ENCODE peak calls at places on chromosomes 5 and 9, in six cellular contexts. One of them, this sample, is unnamed.

GRCh38 chr5:126137771-126138474 is 285.3 kb upstream of the GRAMD2B start:
- DNase-seq in HL-60: no peak
- DNase-seq in GM12878: no peak
- DNase-seq in K562: no peak
- DNase-seq in HepG2: no peak
- DNase-seq in SK-N-SH: no peak
- DNase-seq in this sample: no peak

GRCh38 chr5:54630738-54631369 is 113.3 kb downstream of the SNX18 start:
- DNase-seq in HL-60: no peak
- DNase-seq in GM12878: no peak
- DNase-seq in HepG2: no peak
- DNase-seq in SK-N-SH: no peak
- DNase-seq in K562: no peak
- DNase-seq in this sample: no peak

GRCh38 chr5:139393497-139394122 is 1.3 kb downstream of the PROB1 start:
- DNase-seq in HepG2: no peak
- DNase-seq in HL-60: no peak
- DNase-seq in SK-N-SH: peak; percentile 49
- DNase-seq in GM12878: no peak
- DNase-seq in K562: no peak
- DNase-seq in this sample: no peak

GRCh38 chr9:21255538-21256212 is 15.9 kb upstream of the IFNA14 start:
- DNase-seq in K562: no peak
- DNase-seq in SK-N-SH: no peak
- DNase-seq in GM12878: no peak
- DNase-seq in HepG2: no peak
- DNase-seq in HL-60: no peak
- DNase-seq in this sample: no peak

GRCh38 chr9:70861376-70861775 is 260.0 kb downstream of the TRPM3 start:
- DNase-seq in HL-60: no peak
- DNase-seq in K562: no peak
- DNase-seq in SK-N-SH: no peak
- DNase-seq in GM12878: no peak
- DNase-seq in HepG2: no peak
- DNase-seq in this sample: no peak

GRCh38 chr9:134226221-134226930 is 62.0 kb upstream of the RNU6ATAC start:
- DNase-seq in SK-N-SH: no peak
- DNase-seq in HepG2: peak; percentile 83
- DNase-seq in HL-60: peak; percentile 91
- DNase-seq in K562: no peak
- DNase-seq in GM12878: no peak
- DNase-seq in this sample: no peak

GRCh38 chr5:115859378-115859777 is 17.6 kb downstream of the AP3S1 start:
- DNase-seq in HepG2: no peak
- DNase-seq in K562: no peak
- DNase-seq in SK-N-SH: no peak
- DNase-seq in GM12878: no peak
- DNase-seq in HL-60: no peak
- DNase-seq in this sample: no peak

GRCh38 chr5:154813158-154813557 is 37.2 kb downstream of the FAXDC2 start:
- DNase-seq in SK-N-SH: no peak
- DNase-seq in GM12878: no peak
- DNase-seq in HepG2: no peak
- DNase-seq in HL-60: no peak
- DNase-seq in K562: no peak
- DNase-seq in this sample: no peak

GRCh38 chr9:131252120-131252519 is 24.2 kb downstream of the FAM78A start:
- DNase-seq in HepG2: no peak
- DNase-seq in K562: no peak
- DNase-seq in SK-N-SH: no peak
- DNase-seq in HL-60: peak; percentile 72
- DNase-seq in GM12878: no peak
- DNase-seq in this sample: no peak

GRCh38 chr5:138760448-138761110 is 7.4 kb downstream of the CTNNA1 start:
- DNase-seq in HepG2: no peak
- DNase-seq in HL-60: no peak
- DNase-seq in GM12878: no peak
- DNase-seq in SK-N-SH: no peak
- DNase-seq in K562: no peak
- DNase-seq in this sample: no peak

GRCh38 chr9:109806506-109807115 is 26.6 kb downstream of the PALM2AKAP2 start:
- DNase-seq in HL-60: no peak
- DNase-seq in SK-N-SH: no peak
- DNase-seq in HepG2: no peak
- DNase-seq in K562: no peak
- DNase-seq in GM12878: no peak
- DNase-seq in this sample: no peak

GRCh38 chr9:122360891-122361290 is 9.9 kb upstream of the PTGS1 start:
- DNase-seq in SK-N-SH: no peak
- DNase-seq in GM12878: no peak
- DNase-seq in K562: no peak
- DNase-seq in HL-60: no peak
- DNase-seq in HepG2: no peak
- DNase-seq in this sample: no peak

GRCh38 chr9:124964604-124965003 is 23.7 kb upstream of the GOLGA1 start:
- DNase-seq in K562: peak; percentile 64
- DNase-seq in HL-60: no peak
- DNase-seq in GM12878: no peak
- DNase-seq in SK-N-SH: no peak
- DNase-seq in HepG2: no peak
- DNase-seq in this sample: no peak

GRCh38 chr9:121889990-121890563 is 203.0 kb downstream of the TTLL11 start:
- DNase-seq in GM12878: no peak
- DNase-seq in HL-60: no peak
- DNase-seq in SK-N-SH: no peak
- DNase-seq in K562: no peak
- DNase-seq in HepG2: no peak
- DNase-seq in this sample: no peak

GRCh38 chr5:120329095-120329494 is 135.0 kb upstream of the PRR16 start:
- DNase-seq in SK-N-SH: no peak
- DNase-seq in GM12878: no peak
- DNase-seq in K562: no peak
- DNase-seq in HepG2: no peak
- DNase-seq in HL-60: no peak
- DNase-seq in this sample: no peak

GRCh38 chr5:120330555-120330954 is 133.5 kb upstream of the PRR16 start:
- DNase-seq in HL-60: no peak
- DNase-seq in K562: no peak
- DNase-seq in GM12878: no peak
- DNase-seq in SK-N-SH: peak; percentile 36
- DNase-seq in HepG2: no peak
- DNase-seq in this sample: no peak

GRCh38 chr5:120327180-120327579 is 136.9 kb upstream of the PRR16 start:
- DNase-seq in SK-N-SH: no peak
- DNase-seq in K562: no peak
- DNase-seq in GM12878: no peak
- DNase-seq in HL-60: no peak
- DNase-seq in HepG2: no peak
- DNase-seq in this sample: no peak

GRCh38 chr5:120326651-120327050 is 137.4 kb upstream of the PRR16 start:
- DNase-seq in HepG2: no peak
- DNase-seq in GM12878: no peak
- DNase-seq in K562: no peak
- DNase-seq in SK-N-SH: no peak
- DNase-seq in HL-60: no peak
- DNase-seq in this sample: no peak
- TF ChIP-seq GABPA in HepG2: no peak
- TF ChIP-seq GABPA in GM12878: no peak
- TF ChIP-seq GABPA in K562: no peak
- TF ChIP-seq GABPA in SK-N-SH: no peak
- TF ChIP-seq GABPA in HL-60: no peak
- TF ChIP-seq GABPA in this sample: no peak

GRCh38 chr9:128127568-128127989 is at the start of gene PTGES2:
- DNase-seq in HL-60: peak; percentile 72
- DNase-seq in HepG2: peak; percentile 68
- DNase-seq in SK-N-SH: peak; percentile 91
- DNase-seq in GM12878: no peak
- DNase-seq in K562: peak; percentile 75
- DNase-seq in this sample: no peak

GRCh38 chr9:128124451-128124850 is 3.1 kb downstream of the PTGES2 start:
- DNase-seq in HL-60: no peak
- DNase-seq in K562: no peak
- DNase-seq in GM12878: no peak
- DNase-seq in HepG2: no peak
- DNase-seq in SK-N-SH: no peak
- DNase-seq in this sample: no peak

GRCh38 chr9:128123451-128124080 is 4.0 kb downstream of the PTGES2 start:
- DNase-seq in HepG2: no peak
- DNase-seq in K562: no peak
- DNase-seq in GM12878: no peak
- DNase-seq in HL-60: no peak
- DNase-seq in SK-N-SH: no peak
- DNase-seq in this sample: no peak

GRCh38 chr9:128124873-128125574 is 2.5 kb downstream of the PTGES2 start:
- DNase-seq in K562: peak; percentile 56
- DNase-seq in SK-N-SH: peak; percentile 58
- DNase-seq in HepG2: peak; percentile 57
- DNase-seq in GM12878: peak; percentile 35
- DNase-seq in HL-60: peak; percentile 65
- DNase-seq in this sample: peak; percentile 66

GRCh38 chr9:128125575-128126354 is 1.8 kb downstream of the PTGES2 start:
- DNase-seq in HL-60: no peak
- DNase-seq in HepG2: no peak
- DNase-seq in SK-N-SH: no peak
- DNase-seq in GM12878: no peak
- DNase-seq in K562: no peak
- DNase-seq in this sample: no peak
- TF ChIP-seq GABPA in HL-60: no peak
- TF ChIP-seq GABPA in HepG2: no peak
- TF ChIP-seq GABPA in SK-N-SH: no peak
- TF ChIP-seq GABPA in GM12878: no peak
- TF ChIP-seq GABPA in K562: no peak
- TF ChIP-seq GABPA in this sample: no peak

GRCh38 chr5:171806976-171807823 is 21.6 kb downstream of the SMIM23 start:
- DNase-seq in SK-N-SH: no peak
- DNase-seq in HL-60: no peak
- DNase-seq in HepG2: no peak
- DNase-seq in GM12878: no peak
- DNase-seq in K562: no peak
- DNase-seq in this sample: no peak
- TF ChIP-seq GABPA in SK-N-SH: no peak
- TF ChIP-seq GABPA in HL-60: no peak
- TF ChIP-seq GABPA in HepG2: no peak
- TF ChIP-seq GABPA in GM12878: no peak
- TF ChIP-seq GABPA in K562: no peak
- TF ChIP-seq GABPA in this sample: no peak

DNA sequence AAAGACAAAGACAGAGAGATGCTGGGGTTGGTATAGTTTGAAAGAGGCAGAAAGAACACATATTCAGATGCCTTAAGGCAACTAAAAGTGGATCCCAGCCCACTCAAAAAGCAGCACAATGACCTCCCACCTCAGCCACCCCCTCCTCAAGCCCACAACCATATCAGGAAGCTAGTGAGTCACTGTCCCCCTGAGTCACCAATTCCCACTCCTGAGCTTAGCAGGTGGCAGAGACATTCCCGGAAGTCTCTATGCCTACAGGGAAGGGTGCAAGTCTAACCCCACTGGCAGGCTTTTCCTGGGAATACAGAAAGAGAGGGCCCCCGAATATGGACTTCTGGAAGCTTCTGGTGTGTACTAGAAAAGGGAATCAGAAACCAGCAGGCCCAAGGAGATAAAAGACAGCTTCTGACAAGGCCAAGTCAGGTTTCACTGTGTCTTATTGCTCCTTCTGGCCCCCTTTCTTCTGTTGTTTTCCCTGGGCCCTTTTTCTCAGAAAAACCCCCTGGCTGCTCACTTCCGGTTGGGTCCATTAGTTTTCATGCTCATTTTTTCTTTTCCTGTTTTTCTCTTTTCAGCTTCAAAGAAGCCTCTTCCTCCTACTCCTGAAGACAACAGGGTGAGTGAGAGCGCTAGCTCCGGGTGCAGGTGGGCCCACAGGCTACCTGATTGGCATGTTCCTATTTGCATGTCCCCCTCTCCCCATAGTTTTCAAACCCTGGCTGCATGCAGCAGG is 36.8 kb downstream of the ITK start:
- DNase-seq in SK-N-SH: no peak
- DNase-seq in K562: no peak
- DNase-seq in GM12878: no peak
- DNase-seq in HL-60: no peak
- DNase-seq in HepG2: no peak
- DNase-seq in this sample: no peak
- TF ChIP-seq GABPA in SK-N-SH: no peak
- TF ChIP-seq GABPA in K562: peak; percentile 61
- TF ChIP-seq GABPA in GM12878: peak; percentile 42
- TF ChIP-seq GABPA in HL-60: no peak
- TF ChIP-seq GABPA in HepG2: no peak
- TF ChIP-seq GABPA in this sample: no peak

This sample was measured in H1.